ENCODE peak calls at places on chromosomes 16 and 17, in nine cellular contexts. X is cardiac muscle cell, B is Calu3, H is astrocyte of the cerebellum, I is SK-N-SH, A is RWPE2, S is stomach, F is OCI-LY7, Z is pancreas. O is an unnamed sample.
A peak's percentile ranks its signal among the peaks of the same experiment; 100 is the strongest.

GRCh38 chr16:58346831-58347371 is 45.4 kb upstream of the GINS3 start:
- DNase-seq in X (no peak), B (no peak), H (no peak), I (no peak), A (no peak), S (no peak), F (no peak), Z (no peak), O (no peak)

GRCh38 chr16:73037331-73037745 is 10.6 kb downstream of the ZFHX3 start:
- DNase-seq in X (no peak), B (no peak), H (no peak), I (peak; percentile 61), A (no peak), S (peak; percentile 54), F (no peak), Z (no peak), O (no peak)

GRCh38 chr17:76735006-76735405 is 2.1 kb downstream of the SRSF2 start:
- DNase-seq in X (peak; percentile 47), B (no peak), H (no peak), I (no peak), A (no peak), S (no peak), F (peak; percentile 78), Z (no peak), O (no peak)

GRCh38 chr16:27318399-27319256 is 4.9 kb downstream of the IL4R start:
- DNase-seq in X (peak; percentile 58), B (peak; percentile 46), H (no peak), I (no peak), A (peak; percentile 72), S (no peak), F (peak; percentile 56), Z (no peak), O (no peak)

GRCh38 chr17:41464682-41465081 is 2.5 kb downstream of the KRT32 start:
- DNase-seq in X (peak; percentile 88), B (peak; percentile 74), H (peak; percentile 83), I (no peak), A (peak; percentile 87), S (peak; percentile 59), F (no peak), Z (no peak), O (peak; percentile 62)

GRCh38 chr16:79707867-79708266 is 107.3 kb upstream of the MAF start:
- DNase-seq in X (peak; percentile 5), B (peak; percentile 5), H (no peak), I (no peak), A (no peak), S (peak; percentile 53), F (no peak), Z (no peak), O (no peak)

GRCh38 chr16:57042157-57043111 is 49.9 kb upstream of the CPNE2 start:
- DNase-seq in X (no peak), B (no peak), H (no peak), I (no peak), A (no peak), S (no peak), F (peak; percentile 93), Z (no peak), O (no peak)

GRCh38 chr16:75535211-75535843 is 581 bp downstream of the CHST5 start:
- DNase-seq in X (no peak), B (no peak), H (no peak), I (no peak), A (no peak), S (no peak), F (no peak), Z (no peak), O (no peak)

GRCh38 chr17:51365090-51365489 is 104.7 kb downstream of the UTP18 start:
- DNase-seq in X (peak; percentile 11), B (no peak), H (no peak), I (no peak), A (no peak), S (no peak), F (no peak), Z (no peak), O (no peak)

GRCh38 chr16:69118994-69119393 is 13.4 kb downstream of the CHTF8 start:
- DNase-seq in X (no peak), B (no peak), H (no peak), I (no peak), A (no peak), S (no peak), F (no peak), Z (peak; percentile 88), O (no peak)

GRCh38 chr17:19553036-19553435 is 19.4 kb downstream of the SLC47A1 start:
- DNase-seq in X (no peak), B (no peak), H (no peak), I (no peak), A (no peak), S (no peak), F (no peak), Z (no peak), O (no peak)

GRCh38 chr16:12531937-12532336 is 271.8 kb downstream of the CPPED1 start:
- DNase-seq in X (no peak), B (no peak), H (no peak), I (no peak), A (no peak), S (no peak), F (no peak), Z (no peak), O (peak; percentile 79)

GRCh38 chr17:68738044-68738443 is 136.9 kb upstream of the FAM20A start:
- DNase-seq in X (peak; percentile 66), B (no peak), H (no peak), I (no peak), A (no peak), S (peak; percentile 39), F (no peak), Z (no peak), O (no peak)

GRCh38 chr17:17749921-17750320 is 68.7 kb downstream of the RAI1 start:
- DNase-seq in X (peak; percentile 38), B (peak; percentile 29), H (no peak), I (peak; percentile 83), A (no peak), S (peak; percentile 48), F (peak; percentile 86), Z (no peak), O (no peak)

GRCh38 chr16:67435758-67436164 is 4.8 kb downstream of the HSD11B2 start:
- DNase-seq in X (no peak), B (no peak), H (no peak), I (no peak), A (no peak), S (no peak), F (no peak), Z (peak; percentile 44), O (no peak)

GRCh38 chr17:45972531-45972930 is 26.5 kb upstream of the STH start:
- DNase-seq in X (no peak), B (no peak), H (no peak), I (no peak), A (no peak), S (no peak), F (no peak), Z (no peak), O (no peak)

DNA sequence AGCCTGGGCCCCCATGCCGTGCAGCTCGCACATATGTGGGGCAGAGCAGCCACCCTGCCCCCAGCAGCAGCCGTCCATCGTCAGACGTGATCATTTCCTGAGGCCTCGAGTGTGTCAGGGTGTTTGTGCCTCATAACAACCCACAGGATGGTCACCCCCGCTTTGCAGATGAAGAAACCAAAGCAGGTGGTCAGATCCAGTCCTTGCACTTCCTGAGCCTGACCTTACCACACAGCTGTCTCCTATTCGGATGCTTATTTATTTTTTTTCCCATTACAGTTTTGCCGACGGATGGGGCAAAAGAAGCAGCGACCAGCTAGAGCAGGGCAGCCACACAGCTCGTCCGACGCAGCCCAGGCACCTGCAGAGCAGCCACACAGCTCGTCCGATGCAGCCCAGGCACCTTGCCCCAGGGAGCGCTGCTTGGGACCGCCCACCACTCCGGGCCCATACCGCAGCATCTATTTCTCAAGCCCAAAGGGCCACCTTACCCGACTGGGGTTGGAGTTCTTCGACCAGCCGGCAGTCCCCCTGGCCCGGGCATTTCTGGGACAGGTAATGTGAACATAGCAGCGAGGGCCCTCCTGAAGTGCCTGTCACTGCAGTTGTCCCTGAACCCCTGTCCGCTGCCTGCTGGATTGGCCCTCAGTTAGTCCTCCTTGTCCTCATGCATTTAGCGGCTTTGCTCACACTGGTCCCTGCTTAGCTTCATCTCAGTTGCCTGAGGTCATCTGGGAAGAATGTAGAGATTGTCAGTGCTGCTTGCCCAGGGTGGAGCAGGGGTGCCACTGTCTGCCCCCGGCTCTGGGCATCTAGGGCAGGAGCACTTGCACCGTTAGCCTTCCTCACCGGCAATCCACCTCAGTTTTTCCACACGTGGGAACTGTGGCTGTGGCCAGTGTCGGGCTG is 1.4 kb downstream of the MPG start:
- DNase-seq in X (peak; percentile 30), B (no peak), H (no peak), I (no peak), A (no peak), S (no peak), F (no peak), Z (peak; percentile 69), O (no peak)
- TF ChIP-seq CTCF in X (no peak), B (no peak), H (no peak), I (no peak), A (no peak), S (no peak), F (no peak), Z (no peak), O (no peak)

DNA sequence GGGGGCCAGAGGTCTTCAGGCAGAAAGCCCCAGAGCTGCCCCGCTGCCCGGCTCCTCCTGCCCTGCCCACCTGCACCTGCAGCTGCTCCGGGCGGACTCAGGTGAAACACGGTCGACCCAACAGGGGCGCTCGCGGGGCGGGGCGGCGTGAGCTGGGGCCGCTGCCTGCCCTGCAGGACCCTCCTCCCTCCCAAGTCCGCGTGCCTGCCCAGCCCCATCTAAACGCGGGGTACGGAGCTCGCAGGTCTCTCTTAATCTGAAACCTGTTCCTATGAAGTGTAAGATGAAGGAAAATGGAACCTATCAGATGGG is 28.1 kb downstream of the GNPTG start:
- DNase-seq in X (no peak), B (peak; percentile 63), H (no peak), I (no peak), A (no peak), S (no peak), F (no peak), Z (peak; percentile 86), O (no peak)
- TF ChIP-seq CTCF in X (no peak), B (no peak), H (no peak), I (no peak), A (no peak), S (no peak), F (peak; percentile 43), Z (no peak), O (peak; percentile 28)

GRCh38 chr17:63679214-63679613 is 20.7 kb downstream of the LIMD2 start:
- DNase-seq in X (no peak), B (no peak), H (no peak), I (no peak), A (no peak), S (no peak), F (no peak), Z (no peak), O (no peak)
- TF ChIP-seq CTCF in X (no peak), B (no peak), H (no peak), I (no peak), A (no peak), S (no peak), F (peak; percentile 57), Z (no peak), O (no peak)

DNA sequence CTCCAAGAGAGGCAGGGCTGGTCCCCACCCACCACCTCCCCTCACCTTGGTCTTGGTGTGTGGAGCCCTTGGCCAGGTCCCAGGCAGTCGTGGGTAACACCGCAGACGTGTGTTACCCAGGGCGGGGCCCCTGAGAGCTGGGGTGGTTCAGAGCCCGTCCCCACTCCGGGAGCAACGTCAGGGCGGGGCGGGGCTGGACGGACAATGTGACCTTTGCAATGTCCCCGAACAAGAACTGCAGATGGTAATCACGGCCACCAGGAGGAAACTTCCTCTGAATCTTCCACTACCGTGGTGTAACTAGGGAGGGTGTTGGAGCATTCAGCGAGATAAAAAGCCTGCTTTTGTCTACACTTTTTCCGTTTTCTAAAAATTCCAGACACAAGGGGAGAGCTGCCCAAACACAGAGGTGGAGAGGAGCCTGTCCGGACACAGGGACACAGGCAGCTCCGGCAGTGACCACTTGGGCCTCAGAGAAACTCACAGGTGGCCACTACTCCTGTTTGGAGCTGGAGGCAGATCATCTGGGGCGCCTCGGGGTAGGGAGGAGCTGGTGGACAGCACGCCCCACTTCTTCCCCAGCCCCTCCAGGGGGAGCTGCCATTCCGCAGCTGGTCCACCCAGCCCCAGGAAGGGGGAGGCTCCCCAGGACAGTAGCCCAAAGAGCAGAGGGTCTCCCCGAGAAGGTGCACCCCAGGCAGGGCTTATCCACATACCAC is 14.2 kb upstream of the SLC38A10 start:
- DNase-seq in X (peak; percentile 60), B (peak; percentile 86), H (peak; percentile 6), I (peak; percentile 84), A (no peak), S (peak; percentile 90), F (no peak), Z (peak; percentile 92), O (peak; percentile 67)
- TF ChIP-seq CTCF in X (peak; percentile 29), B (peak; percentile 43), H (peak; percentile 38), I (peak; percentile 50), A (peak; percentile 61), S (peak; percentile 46), F (peak; percentile 41), Z (peak; percentile 24), O (peak; percentile 34)

O was measured in LNCaP clone FGC.